ENCODE peak calls at places on chromosomes 4 and X, in eight cellular contexts. One of them, this sample, is unnamed.
A peak's percentile ranks its signal among the peaks of the same experiment; 100 is the strongest.

GRCh38 chr4:62622084-62622483 is 1422.0 kb downstream of the ADGRL3 start:
- DNase-seq in cardiac muscle cell: no peak
- DNase-seq in lower leg skin: no peak
- DNase-seq in stomach: no peak
- DNase-seq in heart left ventricle: no peak
- DNase-seq in Calu3: no peak
- DNase-seq in endodermal cell: no peak
- DNase-seq in body of pancreas: no peak
- DNase-seq in this sample: no peak

GRCh38 chr4:10114607-10115006 is 2.0 kb downstream of the WDR1 start:
- DNase-seq in cardiac muscle cell: no peak
- DNase-seq in lower leg skin: no peak
- DNase-seq in stomach: no peak
- DNase-seq in heart left ventricle: no peak
- DNase-seq in Calu3: no peak
- DNase-seq in endodermal cell: peak; percentile 74
- DNase-seq in body of pancreas: no peak
- DNase-seq in this sample: no peak

GRCh38 chr4:84366111-84366510 is 133.0 kb downstream of the NKX6-1 start:
- DNase-seq in cardiac muscle cell: no peak
- DNase-seq in lower leg skin: no peak
- DNase-seq in stomach: no peak
- DNase-seq in heart left ventricle: no peak
- DNase-seq in Calu3: no peak
- DNase-seq in endodermal cell: no peak
- DNase-seq in body of pancreas: no peak
- DNase-seq in this sample: no peak

GRCh38 chrX:47843363-47843762 is 6.7 kb downstream of the ZNF81 start:
- DNase-seq in cardiac muscle cell: no peak
- DNase-seq in lower leg skin: no peak
- DNase-seq in stomach: no peak
- DNase-seq in heart left ventricle: no peak
- DNase-seq in Calu3: no peak
- DNase-seq in endodermal cell: no peak
- DNase-seq in body of pancreas: no peak
- DNase-seq in this sample: no peak

GRCh38 chrX:119684916-119685224 is 8.1 kb downstream of the SEPTIN6 start:
- DNase-seq in cardiac muscle cell: no peak
- DNase-seq in lower leg skin: no peak
- DNase-seq in stomach: no peak
- DNase-seq in heart left ventricle: no peak
- DNase-seq in Calu3: no peak
- DNase-seq in endodermal cell: no peak
- DNase-seq in body of pancreas: no peak
- DNase-seq in this sample: no peak

GRCh38 chr4:174105202-174105601 is 178.3 kb downstream of the FBXO8 start:
- DNase-seq in cardiac muscle cell: no peak
- DNase-seq in lower leg skin: no peak
- DNase-seq in stomach: no peak
- DNase-seq in heart left ventricle: no peak
- DNase-seq in Calu3: no peak
- DNase-seq in endodermal cell: no peak
- DNase-seq in body of pancreas: no peak
- DNase-seq in this sample: no peak

GRCh38 chrX:13487731-13488505 is 81.5 kb upstream of the EGFL6 start:
- DNase-seq in cardiac muscle cell: peak; percentile 30
- DNase-seq in lower leg skin: no peak
- DNase-seq in stomach: peak; percentile 49
- DNase-seq in heart left ventricle: no peak
- DNase-seq in Calu3: peak; percentile 78
- DNase-seq in endodermal cell: peak; percentile 79
- DNase-seq in body of pancreas: peak; percentile 59
- DNase-seq in this sample: peak; percentile 31

GRCh38 chrX:45598841-45599240 is 398.2 kb upstream of the DIPK2B start:
- DNase-seq in cardiac muscle cell: no peak
- DNase-seq in lower leg skin: no peak
- DNase-seq in stomach: no peak
- DNase-seq in heart left ventricle: no peak
- DNase-seq in Calu3: no peak
- DNase-seq in endodermal cell: no peak
- DNase-seq in body of pancreas: no peak
- DNase-seq in this sample: no peak

GRCh38 chr4:61752617-61753016 is 552.5 kb downstream of the ADGRL3 start:
- DNase-seq in cardiac muscle cell: no peak
- DNase-seq in lower leg skin: no peak
- DNase-seq in stomach: no peak
- DNase-seq in heart left ventricle: no peak
- DNase-seq in Calu3: no peak
- DNase-seq in endodermal cell: no peak
- DNase-seq in body of pancreas: no peak
- DNase-seq in this sample: no peak

GRCh38 chrX:139762400-139763183 is 54.6 kb upstream of the MCF2 start:
- DNase-seq in cardiac muscle cell: no peak
- DNase-seq in lower leg skin: no peak
- DNase-seq in stomach: peak; percentile 38
- DNase-seq in heart left ventricle: no peak
- DNase-seq in Calu3: no peak
- DNase-seq in endodermal cell: no peak
- DNase-seq in body of pancreas: peak; percentile 72
- DNase-seq in this sample: no peak

GRCh38 chrX:139758250-139758649 is 50.3 kb upstream of the MCF2 start:
- DNase-seq in cardiac muscle cell: no peak
- DNase-seq in lower leg skin: no peak
- DNase-seq in stomach: no peak
- DNase-seq in heart left ventricle: no peak
- DNase-seq in Calu3: no peak
- DNase-seq in endodermal cell: peak; percentile 58
- DNase-seq in body of pancreas: no peak
- DNase-seq in this sample: no peak

GRCh38 chrX:139758809-139759208 is 50.8 kb upstream of the MCF2 start:
- DNase-seq in cardiac muscle cell: no peak
- DNase-seq in lower leg skin: no peak
- DNase-seq in stomach: no peak
- DNase-seq in heart left ventricle: no peak
- DNase-seq in Calu3: no peak
- DNase-seq in endodermal cell: no peak
- DNase-seq in body of pancreas: peak; percentile 6
- DNase-seq in this sample: no peak

GRCh38 chrX:139759637-139760036 is 51.7 kb upstream of the MCF2 start:
- DNase-seq in cardiac muscle cell: peak; percentile 9
- DNase-seq in lower leg skin: no peak
- DNase-seq in stomach: no peak
- DNase-seq in heart left ventricle: no peak
- DNase-seq in Calu3: peak; percentile 5
- DNase-seq in endodermal cell: peak; percentile 66
- DNase-seq in body of pancreas: no peak
- DNase-seq in this sample: no peak
- TF ChIP-seq CTCF in cardiac muscle cell: peak; percentile 43
- TF ChIP-seq CTCF in lower leg skin: no peak
- TF ChIP-seq CTCF in stomach: no peak
- TF ChIP-seq CTCF in heart left ventricle: peak; percentile 42
- TF ChIP-seq CTCF in Calu3: no peak
- TF ChIP-seq CTCF in endodermal cell: peak; percentile 88
- TF ChIP-seq CTCF in body of pancreas: no peak
- TF ChIP-seq CTCF in this sample: peak; percentile 64

GRCh38 chrX:63764946-63765345 is 20.1 kb downstream of the ARHGEF9 start:
- DNase-seq in cardiac muscle cell: no peak
- DNase-seq in lower leg skin: no peak
- DNase-seq in stomach: no peak
- DNase-seq in heart left ventricle: no peak
- DNase-seq in Calu3: no peak
- DNase-seq in endodermal cell: no peak
- DNase-seq in body of pancreas: no peak
- DNase-seq in this sample: no peak

GRCh38 chrX:63755892-63756291 is 29.1 kb downstream of the ARHGEF9 start:
- DNase-seq in cardiac muscle cell: no peak
- DNase-seq in lower leg skin: no peak
- DNase-seq in stomach: no peak
- DNase-seq in heart left ventricle: no peak
- DNase-seq in Calu3: no peak
- DNase-seq in endodermal cell: no peak
- DNase-seq in body of pancreas: no peak
- DNase-seq in this sample: no peak

GRCh38 chrX:63765692-63766091 is 19.3 kb downstream of the ARHGEF9 start:
- DNase-seq in cardiac muscle cell: no peak
- DNase-seq in lower leg skin: no peak
- DNase-seq in stomach: no peak
- DNase-seq in heart left ventricle: no peak
- DNase-seq in Calu3: no peak
- DNase-seq in endodermal cell: no peak
- DNase-seq in body of pancreas: no peak
- DNase-seq in this sample: no peak

DNA sequence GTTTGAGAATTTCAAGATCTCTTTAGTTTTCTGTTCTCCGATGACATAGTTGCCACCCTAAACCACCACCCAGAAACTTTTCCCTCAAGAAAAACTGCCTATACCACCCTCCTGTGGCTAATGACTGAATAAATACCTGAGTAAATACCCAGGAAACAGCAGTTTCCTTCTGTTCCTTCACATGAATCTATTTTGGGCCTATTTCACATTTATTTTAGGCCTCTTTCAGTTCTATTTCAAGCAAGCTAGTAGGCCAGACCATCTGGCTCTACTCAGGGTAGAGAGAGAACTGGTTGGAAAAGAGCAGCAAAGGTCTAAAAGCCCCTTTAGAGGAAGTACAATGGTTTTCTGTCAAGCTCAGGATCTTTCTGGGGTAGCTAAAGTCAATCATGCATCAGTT is 23.4 kb downstream of the ARHGEF9 start:
- DNase-seq in cardiac muscle cell: no peak
- DNase-seq in lower leg skin: no peak
- DNase-seq in stomach: no peak
- DNase-seq in heart left ventricle: no peak
- DNase-seq in Calu3: no peak
- DNase-seq in endodermal cell: no peak
- DNase-seq in body of pancreas: no peak
- DNase-seq in this sample: no peak
- TF ChIP-seq CTCF in cardiac muscle cell: no peak
- TF ChIP-seq CTCF in lower leg skin: no peak
- TF ChIP-seq CTCF in stomach: no peak
- TF ChIP-seq CTCF in heart left ventricle: peak; percentile 33
- TF ChIP-seq CTCF in Calu3: no peak
- TF ChIP-seq CTCF in endodermal cell: peak; percentile 44
- TF ChIP-seq CTCF in body of pancreas: no peak
- TF ChIP-seq CTCF in this sample: peak; percentile 22

DNA sequence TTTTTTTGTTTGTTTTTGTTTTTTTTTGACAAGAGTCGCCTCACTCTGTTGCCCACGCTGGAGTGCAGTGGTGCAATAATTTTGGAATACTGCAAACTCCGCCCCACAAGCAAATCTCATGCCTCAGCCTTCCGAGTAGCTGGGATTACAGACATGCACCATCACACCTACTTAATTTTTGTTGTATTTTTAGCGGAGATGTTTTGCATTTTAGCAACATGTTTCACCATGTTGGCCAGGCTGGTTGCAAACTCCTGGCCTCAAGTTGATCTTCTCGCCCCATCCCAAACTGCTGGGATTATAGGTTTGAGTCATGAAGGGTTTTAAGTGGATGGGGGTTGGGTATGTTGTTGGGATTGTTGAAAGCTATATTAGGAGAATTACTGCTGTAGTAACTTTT is 270.9 kb upstream of the LCORL start:
- DNase-seq in cardiac muscle cell: no peak
- DNase-seq in lower leg skin: no peak
- DNase-seq in stomach: no peak
- DNase-seq in heart left ventricle: no peak
- DNase-seq in Calu3: no peak
- DNase-seq in endodermal cell: no peak
- DNase-seq in body of pancreas: no peak
- DNase-seq in this sample: no peak
- TF ChIP-seq CTCF in cardiac muscle cell: no peak
- TF ChIP-seq CTCF in lower leg skin: no peak
- TF ChIP-seq CTCF in stomach: no peak
- TF ChIP-seq CTCF in heart left ventricle: no peak
- TF ChIP-seq CTCF in Calu3: no peak
- TF ChIP-seq CTCF in endodermal cell: no peak
- TF ChIP-seq CTCF in body of pancreas: no peak
- TF ChIP-seq CTCF in this sample: no peak

GRCh38 chr4:122003335-122003734 is 51.5 kb upstream of the TRPC3 start:
- DNase-seq in cardiac muscle cell: peak; percentile 32
- DNase-seq in lower leg skin: no peak
- DNase-seq in stomach: no peak
- DNase-seq in heart left ventricle: no peak
- DNase-seq in Calu3: peak; percentile 9
- DNase-seq in endodermal cell: peak; percentile 86
- DNase-seq in body of pancreas: peak; percentile 9
- DNase-seq in this sample: peak; percentile 2
- TF ChIP-seq CTCF in cardiac muscle cell: peak; percentile 41
- TF ChIP-seq CTCF in lower leg skin: no peak
- TF ChIP-seq CTCF in stomach: no peak
- TF ChIP-seq CTCF in heart left ventricle: peak; percentile 19
- TF ChIP-seq CTCF in Calu3: no peak
- TF ChIP-seq CTCF in endodermal cell: peak; percentile 82
- TF ChIP-seq CTCF in body of pancreas: no peak
- TF ChIP-seq CTCF in this sample: peak; percentile 57

DNA sequence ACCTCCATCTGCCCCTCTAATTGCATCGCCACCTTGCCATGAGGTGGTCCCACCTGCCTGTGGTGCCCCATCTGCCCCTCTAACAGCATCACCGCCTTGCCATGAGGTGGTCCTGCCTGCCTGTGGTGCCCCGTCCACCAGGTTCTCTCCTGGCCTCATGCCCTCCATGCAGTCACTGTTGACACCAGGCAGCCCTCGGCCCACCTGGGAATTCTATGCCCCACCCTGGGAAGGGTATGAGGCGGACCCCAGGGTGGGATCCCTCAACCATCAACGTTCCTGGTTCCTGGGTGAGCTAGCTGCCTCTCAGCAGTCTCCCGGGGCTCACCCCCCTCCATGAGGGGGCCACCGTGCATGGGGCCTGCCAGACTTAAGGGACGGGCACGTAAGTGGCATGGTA is 38.9 kb downstream of the ACOX3 start:
- DNase-seq in cardiac muscle cell: no peak
- DNase-seq in lower leg skin: no peak
- DNase-seq in stomach: no peak
- DNase-seq in heart left ventricle: no peak
- DNase-seq in Calu3: no peak
- DNase-seq in endodermal cell: no peak
- DNase-seq in body of pancreas: no peak
- DNase-seq in this sample: no peak
- TF ChIP-seq CTCF in cardiac muscle cell: no peak
- TF ChIP-seq CTCF in lower leg skin: no peak
- TF ChIP-seq CTCF in stomach: no peak
- TF ChIP-seq CTCF in heart left ventricle: no peak
- TF ChIP-seq CTCF in Calu3: no peak
- TF ChIP-seq CTCF in endodermal cell: no peak
- TF ChIP-seq CTCF in body of pancreas: no peak
- TF ChIP-seq CTCF in this sample: no peak

This sample was measured in neural crest cell.